ENCODE peak calls at places on chromosomes 16 and 17, in six cellular contexts. W, C, H, V, Y and R are unnamed samples.

GRCh38 chr17:39170051-39170450 is 4.1 kb upstream of the ARL5C start:
- DNase-seq in W (no peak), C (no peak), H (no peak), V (no peak), Y (no peak), R (peak; percentile 15)

GRCh38 chr17:74738051-74738996 is 1.3 kb downstream of the RAB37 start:
- DNase-seq in W (no peak), C (peak; percentile 73), H (no peak), V (no peak), Y (peak; percentile 36), R (no peak)

GRCh38 chr16:931651-932500 is 38.9 kb downstream of the LMF1 start:
- DNase-seq in W (no peak), C (no peak), H (no peak), V (no peak), Y (no peak), R (no peak)

GRCh38 chr16:49491111-49491670 is 117.6 kb downstream of the C16orf78 start:
- DNase-seq in W (no peak), C (no peak), H (no peak), V (no peak), Y (no peak), R (peak; percentile 16)

GRCh38 chr17:46194393-46195216 is 1.4 kb upstream of the KANSL1 start:
- DNase-seq in W (no peak), C (no peak), H (no peak), V (no peak), Y (peak; percentile 67), R (peak; percentile 57)

GRCh38 chr17:64150237-64151015 is 20.5 kb upstream of the ERN1 start:
- DNase-seq in W (no peak), C (no peak), H (no peak), V (no peak), Y (peak; percentile 57), R (no peak)

GRCh38 chr17:34993031-34993430 is 12.7 kb downstream of the LIG3 start:
- DNase-seq in W (no peak), C (no peak), H (no peak), V (no peak), Y (no peak), R (no peak)

GRCh38 chr16:57091200-57091989 is 988 bp upstream of the CPNE2 start:
- DNase-seq in W (no peak), C (no peak), H (no peak), V (peak; percentile 67), Y (peak; percentile 42), R (peak; percentile 31)

GRCh38 chr16:88430185-88430523 is 22.9 kb upstream of the ZFPM1 start:
- DNase-seq in W (no peak), C (no peak), H (no peak), V (no peak), Y (no peak), R (no peak)

GRCh38 chr17:55705847-55706246 is 16.8 kb downstream of the TMEM100 start:
- DNase-seq in W (no peak), C (no peak), H (no peak), V (no peak), Y (no peak), R (no peak)

GRCh38 chr17:17823433-17824118 is 13.2 kb downstream of the SREBF1 start:
- DNase-seq in W (peak; percentile 84), C (peak; percentile 67), H (no peak), V (peak; percentile 96), Y (peak; percentile 73), R (peak; percentile 95)

GRCh38 chr17:73017653-73018052 is 74.8 kb downstream of the SLC39A11 start:
- DNase-seq in W (no peak), C (no peak), H (peak; percentile 74), V (no peak), Y (peak; percentile 30), R (no peak)

GRCh38 chr17:49520386-49521087 is 25.4 kb downstream of the NGFR start:
- DNase-seq in W (no peak), C (no peak), H (no peak), V (peak; percentile 5), Y (no peak), R (no peak)

GRCh38 chr16:85894266-85894665 is 4.7 kb upstream of the IRF8 start:
- DNase-seq in W (no peak), C (no peak), H (no peak), V (peak; percentile 37), Y (no peak), R (no peak)

GRCh38 chr17:28613916-28614315 is at the start of gene RSKR:
- DNase-seq in W (no peak), C (no peak), H (no peak), V (no peak), Y (peak; percentile 3), R (no peak)

GRCh38 chr17:10295728-10296343 is 77.0 kb downstream of the MYH13 start:
- DNase-seq in W (peak; percentile 33), C (peak; percentile 16), H (peak; percentile 29), V (peak; percentile 80), Y (peak; percentile 83), R (peak; percentile 71)

GRCh38 chr16:15604460-15605390 is 38.2 kb downstream of the MARF1 start:
- DNase-seq in W (no peak), C (no peak), H (no peak), V (no peak), Y (no peak), R (no peak)

GRCh38 chr17:82217120-82217529 is 4.5 kb upstream of the CCDC57 start:
- DNase-seq in W (no peak), C (no peak), H (no peak), V (no peak), Y (no peak), R (no peak)

GRCh38 chr17:36069131-36069530 is 5.1 kb downstream of the CCL18 start:
- DNase-seq in W (no peak), C (no peak), H (no peak), V (no peak), Y (no peak), R (no peak)

GRCh38 chr17:351436-351713 is 1.2 kb downstream of the RPH3AL start:
- DNase-seq in W (no peak), C (no peak), H (no peak), V (no peak), Y (no peak), R (peak; percentile 26)

GRCh38 chr16:57020651-57021050 is 31.3 kb downstream of the NLRC5 start:
- DNase-seq in W (no peak), C (no peak), H (no peak), V (no peak), Y (no peak), R (no peak)

GRCh38 chr17:35467824-35468223 is 19.3 kb upstream of the SLFN13 start:
- DNase-seq in W (no peak), C (no peak), H (no peak), V (no peak), Y (no peak), R (no peak)

GRCh38 chr16:28932339-28933141 is 769 bp downstream of the CD19 start:
- DNase-seq in W (no peak), C (no peak), H (no peak), V (no peak), Y (no peak), R (peak; percentile 83)

GRCh38 chr17:10062757-10063385 is 135.5 kb downstream of the GAS7 start:
- DNase-seq in W (no peak), C (no peak), H (no peak), V (no peak), Y (no peak), R (no peak)

GRCh38 chr17:44878627-44879221 is 20.5 kb downstream of the EFTUD2 start:
- DNase-seq in W (no peak), C (no peak), H (no peak), V (no peak), Y (peak; percentile 58), R (peak; percentile 63)

GRCh38 chr17:83143817-83144231 is 64.4 kb downstream of the METRNL start:
- DNase-seq in W (no peak), C (no peak), H (no peak), V (no peak), Y (no peak), R (no peak)

GRCh38 chr17:62859146-62859545 is 51.0 kb upstream of the MARCHF10 start:
- DNase-seq in W (no peak), C (no peak), H (no peak), V (no peak), Y (peak; percentile 90), R (no peak)

GRCh38 chr17:66441012-66441703 is 138.7 kb downstream of the PRKCA start:
- DNase-seq in W (no peak), C (no peak), H (no peak), V (no peak), Y (no peak), R (no peak)

GRCh38 chr17:71975331-71975801 is 145.5 kb upstream of the SOX9 start:
- DNase-seq in W (no peak), C (no peak), H (peak; percentile 13), V (no peak), Y (peak; percentile 44), R (no peak)

GRCh38 chr17:7611635-7612293 is 2.9 kb downstream of the FXR2 start:
- DNase-seq in W (no peak), C (no peak), H (no peak), V (no peak), Y (no peak), R (no peak)

GRCh38 chr17:49687878-49688491 is 10.1 kb upstream of the SPOP start:
- DNase-seq in W (no peak), C (no peak), H (no peak), V (no peak), Y (peak; percentile 84), R (no peak)

GRCh38 chr16:6891486-6891885 is 441.2 kb upstream of the RBFOX1 start:
- DNase-seq in W (no peak), C (no peak), H (no peak), V (no peak), Y (no peak), R (no peak)

GRCh38 chr17:41325611-41326010 is 10.1 kb upstream of the KRTAP17-1 start:
- DNase-seq in W (no peak), C (no peak), H (no peak), V (no peak), Y (no peak), R (no peak)

GRCh38 chr17:10875984-10876555 is 38.2 kb upstream of the PIRT start:
- DNase-seq in W (peak; percentile 31), C (no peak), H (no peak), V (peak; percentile 79), Y (peak; percentile 41), R (peak; percentile 87)

GRCh38 chr17:68391561-68392268 is 65.6 kb downstream of the WIPI1 start:
- DNase-seq in W (no peak), C (no peak), H (no peak), V (no peak), Y (no peak), R (no peak)

GRCh38 chr16:50372611-50373344 is 4.0 kb upstream of the BRD7 start:
- DNase-seq in W (no peak), C (no peak), H (no peak), V (no peak), Y (no peak), R (no peak)

GRCh38 chr17:81583589-81584337 is 31.6 kb upstream of the FAAP100 start:
- DNase-seq in W (no peak), C (no peak), H (no peak), V (no peak), Y (no peak), R (no peak)

GRCh38 chr17:20133552-20133951 is 124.4 kb downstream of the SPECC1 start:
- DNase-seq in W (no peak), C (no peak), H (no peak), V (no peak), Y (no peak), R (no peak)

GRCh38 chr17:79131701-79132100 is 57.1 kb downstream of the ENGASE start:
- DNase-seq in W (no peak), C (no peak), H (no peak), V (no peak), Y (no peak), R (no peak)